ENCODE peak calls at places on chromosome 21, in six cellular contexts. V is psoas muscle, I is tibial nerve, C is uterus, J is cardiac muscle cell, D is stomach. O is an unnamed sample.

GRCh38 chr21:45096216-45096615 is 21.8 kb downstream of the ADARB1 start:
- DNase-seq in V (no peak), I (no peak), C (no peak), J (no peak), D (no peak), O (no peak)

GRCh38 chr21:41610042-41610839 is 102.3 kb upstream of the TMPRSS2 start:
- DNase-seq in V (peak), I (no peak), C (no peak), J (peak), D (peak), O (no peak)

GRCh38 chr21:45309541-45310381 is 22.1 kb upstream of the POFUT2 start:
- DNase-seq in V (peak), I (no peak), C (peak), J (no peak), D (no peak), O (no peak)

GRCh38 chr21:38716942-38717341 is 88.8 kb upstream of the ETS2 start:
- DNase-seq in V (no peak), I (no peak), C (no peak), J (no peak), D (no peak), O (no peak)

GRCh38 chr21:28632718-28633408 is 359.8 kb downstream of the LTN1 start:
- DNase-seq in V (no peak), I (no peak), C (no peak), J (peak), D (no peak), O (no peak)

GRCh38 chr21:36700295-36700960 is 1.5 kb downstream of the SIM2 start:
- DNase-seq in V (no peak), I (no peak), C (no peak), J (no peak), D (no peak), O (no peak)

GRCh38 chr21:45325206-45326168 is 37.8 kb upstream of the POFUT2 start:
- DNase-seq in V (no peak), I (no peak), C (no peak), J (no peak), D (no peak), O (no peak)

GRCh38 chr21:21101911-21102310 is 103.7 kb downstream of the NCAM2 start:
- DNase-seq in V (no peak), I (no peak), C (no peak), J (peak), D (no peak), O (no peak)

GRCh38 chr21:36738489-36739126 is 39.7 kb downstream of the SIM2 start:
- DNase-seq in V (no peak), I (no peak), C (no peak), J (no peak), D (peak), O (no peak)

GRCh38 chr21:42705346-42705745 is 51.9 kb downstream of the PDE9A start:
- DNase-seq in V (no peak), I (no peak), C (no peak), J (no peak), D (no peak), O (no peak)
- H3K4me3 ChIP-seq in V (no peak), I (no peak), C (no peak), J (no peak), D (no peak), O (no peak)

GRCh38 chr21:31991356-31992331 is 118.8 kb downstream of the HUNK start:
- DNase-seq in V (no peak), I (no peak), C (no peak), J (no peak), D (no peak), O (no peak)
- TF ChIP-seq CTCF in V (no peak), I (no peak), C (no peak), J (no peak), D (no peak), O (no peak)

DNA sequence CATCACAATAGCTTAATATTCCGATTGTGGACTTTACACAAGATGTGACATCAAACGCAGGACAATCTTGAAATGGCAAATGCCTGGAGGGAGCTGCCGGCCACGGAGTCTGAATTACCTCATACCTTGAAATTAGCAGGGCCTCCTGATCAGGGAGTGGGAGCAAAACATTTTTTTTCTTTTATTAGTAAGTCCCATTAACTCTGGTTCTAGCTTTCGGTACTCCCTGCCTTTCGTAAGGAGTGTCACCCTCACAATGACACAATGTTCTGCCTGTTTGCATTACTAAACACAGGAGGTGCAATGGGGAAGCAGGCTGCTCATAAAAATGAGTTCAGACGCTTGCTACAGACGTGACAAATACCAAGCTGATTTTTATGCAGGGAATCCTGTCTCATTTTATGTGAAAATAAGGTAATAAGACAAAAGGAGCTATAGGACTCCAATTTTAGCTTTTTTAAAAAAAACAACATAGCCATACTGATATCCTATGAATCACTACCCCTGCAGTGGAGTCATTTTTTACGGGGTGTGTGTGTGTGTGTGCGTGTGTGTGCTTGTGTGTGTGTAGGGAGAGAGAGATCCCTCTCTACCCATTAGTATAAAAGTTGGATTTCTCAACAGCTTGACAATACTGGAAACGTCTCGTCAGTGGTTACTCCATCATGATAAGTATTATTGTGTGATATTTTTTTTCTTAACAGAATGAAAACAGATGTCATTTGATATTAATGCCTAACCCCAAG is 205.1 kb upstream of the RUNX1 start:
- DNase-seq in V (no peak), I (no peak), C (no peak), J (peak), D (no peak), O (no peak)
- H3K27ac ChIP-seq in V (peak), I (peak), C (no peak), J (no peak), D (no peak), O (no peak)

DNA sequence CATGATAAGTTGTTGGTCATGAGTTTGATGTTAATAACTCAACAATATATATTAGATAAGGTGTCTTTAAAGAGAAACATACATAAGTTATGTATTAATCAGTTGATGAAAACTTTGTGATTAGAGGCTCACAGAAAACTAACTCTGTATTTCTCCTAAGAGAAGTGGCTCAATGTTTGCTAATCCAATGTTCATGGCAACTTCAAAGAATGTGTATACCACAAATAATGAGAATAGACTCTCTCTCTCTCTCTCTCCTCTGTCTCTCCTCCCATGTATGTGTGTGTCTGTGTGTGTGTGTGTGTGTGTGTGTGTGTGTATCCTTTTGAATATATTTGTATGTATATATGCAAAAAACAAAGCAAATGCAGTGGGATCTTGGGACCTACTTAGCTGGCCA is 1304.9 kb downstream of the MRPL39 start:
- DNase-seq in V (no peak), I (no peak), C (no peak), J (no peak), D (no peak), O (no peak)
- H3K4me3 ChIP-seq in V (no peak), I (no peak), C (no peak), J (no peak), D (no peak), O (no peak)

GRCh38 chr21:14871861-14872260 is 192.9 kb downstream of the NRIP1 start:
- DNase-seq in V (no peak), I (no peak), C (no peak), J (no peak), D (no peak), O (no peak)

GRCh38 chr21:14875186-14875585 is 189.6 kb downstream of the NRIP1 start:
- DNase-seq in V (no peak), I (no peak), C (no peak), J (no peak), D (no peak), O (no peak)

GRCh38 chr21:14876464-14876863 is 188.3 kb downstream of the NRIP1 start:
- DNase-seq in V (no peak), I (no peak), C (no peak), J (no peak), D (no peak), O (no peak)

GRCh38 chr21:14875704-14876364 is 189.0 kb downstream of the NRIP1 start:
- DNase-seq in V (no peak), I (no peak), C (no peak), J (no peak), D (no peak), O (no peak)

GRCh38 chr21:14874379-14874778 is 190.4 kb downstream of the NRIP1 start:
- DNase-seq in V (no peak), I (no peak), C (no peak), J (no peak), D (no peak), O (no peak)
- TF ChIP-seq CTCF in V (no peak), I (no peak), C (no peak), J (no peak), D (no peak), O (no peak)

GRCh38 chr21:34560609-34561008 is 48.6 kb upstream of the KCNE1 start:
- DNase-seq in V (no peak), I (no peak), C (no peak), J (no peak), D (no peak), O (no peak)

GRCh38 chr21:34570315-34570714 is 44.6 kb downstream of the RCAN1 start:
- DNase-seq in V (no peak), I (no peak), C (no peak), J (peak), D (no peak), O (no peak)

GRCh38 chr21:34569381-34569979 is 45.4 kb downstream of the RCAN1 start:
- DNase-seq in V (no peak), I (no peak), C (no peak), J (no peak), D (no peak), O (no peak)

GRCh38 chr21:34567574-34567973 is 47.3 kb downstream of the RCAN1 start:
- DNase-seq in V (no peak), I (no peak), C (no peak), J (no peak), D (no peak), O (no peak)

GRCh38 chr21:34565238-34565637 is 49.7 kb downstream of the RCAN1 start:
- DNase-seq in V (no peak), I (no peak), C (no peak), J (no peak), D (no peak), O (no peak)
- H3K27ac ChIP-seq in V (no peak), I (no peak), C (no peak), J (peak), D (no peak), O (no peak)

GRCh38 chr21:16969636-16970035 is 543.2 kb upstream of the CXADR start:
- DNase-seq in V (no peak), I (no peak), C (no peak), J (no peak), D (no peak), O (no peak)
- H3K4me3 ChIP-seq in V (no peak), I (no peak), C (no peak), J (no peak), D (no peak), O (no peak)

DNA sequence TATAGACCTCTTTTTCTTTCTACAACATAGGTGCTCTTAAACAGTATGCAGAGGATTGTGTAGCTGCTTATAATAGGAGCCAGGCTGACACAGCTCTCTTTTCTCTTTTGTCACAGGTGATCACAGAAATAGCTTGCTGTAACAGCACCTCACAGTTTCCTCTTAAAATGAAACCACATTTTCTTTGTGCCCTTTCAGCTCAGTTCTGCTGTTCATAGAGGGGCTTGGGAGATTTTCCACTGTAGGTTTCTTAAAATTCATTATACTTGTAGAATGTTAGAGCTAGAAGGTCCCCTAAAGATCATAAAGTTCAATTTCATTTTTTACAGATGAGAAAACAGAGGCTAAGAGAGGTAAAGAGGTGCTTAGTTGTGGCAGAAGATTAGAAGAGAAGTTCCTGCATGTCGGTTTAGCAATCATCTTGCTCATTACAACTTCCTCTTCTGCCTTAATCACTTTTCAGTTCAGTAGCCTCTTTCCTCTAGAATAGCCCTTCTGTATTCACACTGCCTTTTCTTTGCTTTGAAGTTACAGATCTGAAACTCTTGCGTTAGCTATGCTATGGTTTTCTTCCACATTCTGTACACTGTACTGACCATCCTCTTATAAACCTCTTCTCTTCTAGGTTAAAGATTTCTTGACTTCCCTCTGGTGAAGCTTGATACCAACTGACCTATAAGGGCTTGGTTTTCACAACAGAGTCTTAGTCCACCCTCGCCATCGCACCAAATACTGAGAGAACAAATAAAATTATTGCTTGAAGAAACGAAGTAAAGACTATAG is 35.1 kb downstream of the C21orf91 start:
- DNase-seq in V (no peak), I (no peak), C (no peak), J (no peak), D (no peak), O (no peak)
- TF ChIP-seq CTCF in V (no peak), I (no peak), C (no peak), J (no peak), D (no peak), O (no peak)

O was measured in dorsolateral prefrontal cortex.